ENCODE peak calls at places on chromosome X, in four cellular contexts. One of them, this sample, is unnamed.
A peak's percentile ranks its signal among the peaks of the same experiment; 100 is the strongest.

GRCh38 chrX:39731735-39732134 is 366.0 kb downstream of the BCOR start:
- DNase-seq in mucosa of descending colon: no peak
- DNase-seq in GM20000: no peak
- DNase-seq in BE2C: no peak
- DNase-seq in this sample: no peak

GRCh38 chrX:57286507-57287251 is at the start of gene FAAH2:
- DNase-seq in BE2C: no peak
- DNase-seq in mucosa of descending colon: peak; percentile 81
- DNase-seq in GM20000: peak; percentile 19
- DNase-seq in this sample: peak; percentile 84

GRCh38 chrX:118528089-118528753 is 32.6 kb downstream of the DOCK11 start:
- DNase-seq in mucosa of descending colon: peak; percentile 14
- DNase-seq in BE2C: no peak
- DNase-seq in GM20000: peak; percentile 20
- DNase-seq in this sample: no peak

GRCh38 chrX:103608305-103608963 is 671 bp downstream of the TCEAL3 start:
- DNase-seq in BE2C: no peak
- DNase-seq in GM20000: peak; percentile 13
- DNase-seq in mucosa of descending colon: peak; percentile 9
- DNase-seq in this sample: peak; percentile 8

GRCh38 chrX:112628288-112628687 is 51.5 kb downstream of the LHFPL1 start:
- DNase-seq in BE2C: no peak
- DNase-seq in mucosa of descending colon: no peak
- DNase-seq in GM20000: no peak
- DNase-seq in this sample: no peak

GRCh38 chrX:41781500-41781899 is 57.5 kb downstream of the GPR82 start:
- DNase-seq in BE2C: peak; percentile 12
- DNase-seq in GM20000: peak; percentile 17
- DNase-seq in mucosa of descending colon: peak; percentile 35
- DNase-seq in this sample: peak; percentile 18

GRCh38 chrX:96372313-96373046 is 312.2 kb upstream of the DIAPH2 start:
- DNase-seq in BE2C: no peak
- DNase-seq in GM20000: peak; percentile 4
- DNase-seq in mucosa of descending colon: peak; percentile 3
- DNase-seq in this sample: peak; percentile 24

GRCh38 chrX:111483140-111483539 is 28.3 kb upstream of the SERTM2 start:
- DNase-seq in mucosa of descending colon: no peak
- DNase-seq in BE2C: peak; percentile 44
- DNase-seq in GM20000: no peak
- DNase-seq in this sample: no peak

GRCh38 chrX:47172549-47172948 is 21.1 kb upstream of the UBA1 start:
- DNase-seq in BE2C: no peak
- DNase-seq in mucosa of descending colon: no peak
- DNase-seq in GM20000: no peak
- DNase-seq in this sample: no peak

GRCh38 chrX:40644821-40645358 is 2.5 kb downstream of the CXorf38 start:
- DNase-seq in mucosa of descending colon: peak; percentile 76
- DNase-seq in GM20000: peak; percentile 47
- DNase-seq in BE2C: peak; percentile 12
- DNase-seq in this sample: peak; percentile 59

GRCh38 chrX:101348452-101349222 is at the start of gene TIMM8A:
- DNase-seq in GM20000: peak; percentile 79
- DNase-seq in mucosa of descending colon: peak; percentile 83
- DNase-seq in BE2C: peak; percentile 79
- DNase-seq in this sample: peak; percentile 81

GRCh38 chrX:357693-358471 is 28.8 kb downstream of the PPP2R3B start:
- DNase-seq in GM20000: no peak
- DNase-seq in mucosa of descending colon: no peak
- DNase-seq in BE2C: no peak
- DNase-seq in this sample: no peak

GRCh38 chrX:72712094-72712755 is 1.9 kb downstream of the PHKA1 start:
- DNase-seq in GM20000: no peak
- DNase-seq in mucosa of descending colon: no peak
- DNase-seq in BE2C: no peak
- DNase-seq in this sample: no peak

GRCh38 chrX:140149761-140150160 is 184.4 kb upstream of the CXorf66 start:
- DNase-seq in GM20000: no peak
- DNase-seq in BE2C: no peak
- DNase-seq in mucosa of descending colon: no peak
- DNase-seq in this sample: no peak

GRCh38 chrX:24494544-24495113 is 29.5 kb downstream of the PDK3 start:
- DNase-seq in BE2C: peak; percentile 4
- DNase-seq in mucosa of descending colon: peak; percentile 61
- DNase-seq in GM20000: no peak
- DNase-seq in this sample: peak; percentile 37

GRCh38 chrX:1883772-1884171 is 268.9 kb downstream of the ASMT start:
- DNase-seq in mucosa of descending colon: no peak
- DNase-seq in BE2C: no peak
- DNase-seq in GM20000: no peak
- DNase-seq in this sample: no peak

GRCh38 chrX:72201836-72202536 is 20.4 kb downstream of the PIN4 start:
- DNase-seq in BE2C: no peak
- DNase-seq in mucosa of descending colon: no peak
- DNase-seq in GM20000: no peak
- DNase-seq in this sample: no peak

GRCh38 chrX:9604111-9604907 is 139.5 kb downstream of the TBL1X start:
- DNase-seq in GM20000: no peak
- DNase-seq in mucosa of descending colon: peak; percentile 12
- DNase-seq in BE2C: no peak
- DNase-seq in this sample: no peak

GRCh38 chrX:81259008-81259713 is 57.3 kb downstream of the SH3BGRL start:
- DNase-seq in GM20000: no peak
- DNase-seq in BE2C: no peak
- DNase-seq in mucosa of descending colon: no peak
- DNase-seq in this sample: no peak

GRCh38 chrX:133513116-133513515 is 97.8 kb upstream of the GPC4 start:
- DNase-seq in GM20000: no peak
- DNase-seq in BE2C: no peak
- DNase-seq in mucosa of descending colon: no peak
- DNase-seq in this sample: no peak

GRCh38 chrX:135484636-135485289 is 35.7 kb upstream of the INTS6L start:
- DNase-seq in BE2C: peak; percentile 9
- DNase-seq in mucosa of descending colon: peak; percentile 35
- DNase-seq in GM20000: peak; percentile 18
- DNase-seq in this sample: peak; percentile 22

GRCh38 chrX:87003031-87003430 is 514.6 kb upstream of the KLHL4 start:
- DNase-seq in GM20000: no peak
- DNase-seq in BE2C: no peak
- DNase-seq in mucosa of descending colon: no peak
- DNase-seq in this sample: no peak

GRCh38 chrX:153469811-153470410 is 465 bp downstream of the HAUS7 start:
- DNase-seq in GM20000: peak; percentile 45
- DNase-seq in mucosa of descending colon: peak; percentile 15
- DNase-seq in BE2C: peak; percentile 42
- DNase-seq in this sample: peak; percentile 36

GRCh38 chrX:153471663-153472280 is 1.4 kb upstream of the HAUS7 start:
- DNase-seq in GM20000: no peak
- DNase-seq in mucosa of descending colon: no peak
- DNase-seq in BE2C: no peak
- DNase-seq in this sample: no peak

GRCh38 chrX:153468008-153468580 is 2.3 kb downstream of the HAUS7 start:
- DNase-seq in mucosa of descending colon: no peak
- DNase-seq in BE2C: no peak
- DNase-seq in GM20000: no peak
- DNase-seq in this sample: no peak

GRCh38 chrX:153473126-153473525 is 2.8 kb upstream of the HAUS7 start:
- DNase-seq in GM20000: no peak
- DNase-seq in mucosa of descending colon: no peak
- DNase-seq in BE2C: no peak
- DNase-seq in this sample: no peak

DNA sequence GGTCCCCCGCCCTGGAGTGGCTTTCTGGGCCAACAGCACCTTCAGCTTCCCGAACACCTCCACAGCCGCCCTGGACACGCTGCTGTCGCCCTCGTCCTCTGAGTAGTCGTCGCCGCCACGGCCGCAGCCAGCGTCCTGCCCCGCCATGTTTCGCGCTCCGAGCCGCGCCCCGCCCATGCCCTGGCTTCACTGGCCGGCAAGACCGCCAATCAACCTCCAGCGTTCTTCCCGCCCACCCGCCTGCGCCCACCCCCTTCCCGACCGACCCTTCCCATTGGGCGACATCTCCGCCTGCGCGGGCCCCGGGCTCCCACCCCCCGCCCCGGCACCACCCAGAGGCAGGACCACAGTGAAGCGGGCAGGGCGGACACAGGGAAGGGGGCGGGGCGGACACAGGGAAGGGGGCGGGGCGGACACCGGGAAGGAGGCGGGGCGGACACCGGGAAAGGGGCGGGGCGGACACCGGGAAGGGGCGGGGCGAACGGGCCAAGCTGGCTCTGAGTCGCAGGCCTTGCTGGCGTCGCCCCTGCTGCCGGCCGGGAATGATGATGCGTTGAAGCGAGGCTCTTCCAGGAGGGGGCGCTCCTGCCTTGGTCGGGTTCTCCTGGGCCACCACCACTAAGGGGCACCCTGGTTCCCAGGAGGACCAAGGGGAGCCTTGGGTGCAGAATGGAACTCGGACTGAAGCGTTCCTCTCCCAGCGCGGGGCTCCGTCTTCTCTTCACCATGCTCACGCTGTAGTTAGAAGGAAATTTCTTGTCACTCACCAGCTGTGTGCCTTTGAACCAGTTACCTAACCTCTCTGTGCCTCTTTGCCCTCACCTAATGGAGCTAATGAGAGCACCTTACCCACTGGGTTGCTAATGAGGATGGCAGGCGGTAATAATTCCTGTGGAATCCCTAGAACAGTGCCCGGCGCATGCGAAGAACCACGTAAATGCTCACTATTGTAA is at the start of gene HAUS7:
- DNase-seq in GM20000: peak; percentile 96
- DNase-seq in mucosa of descending colon: peak; percentile 89
- DNase-seq in BE2C: peak; percentile 90
- DNase-seq in this sample: peak; percentile 89
- TF ChIP-seq CTCF in GM20000: peak; percentile 43
- TF ChIP-seq CTCF in mucosa of descending colon: peak; percentile 42
- TF ChIP-seq CTCF in BE2C: peak; percentile 69
- TF ChIP-seq CTCF in this sample: peak; percentile 47

DNA sequence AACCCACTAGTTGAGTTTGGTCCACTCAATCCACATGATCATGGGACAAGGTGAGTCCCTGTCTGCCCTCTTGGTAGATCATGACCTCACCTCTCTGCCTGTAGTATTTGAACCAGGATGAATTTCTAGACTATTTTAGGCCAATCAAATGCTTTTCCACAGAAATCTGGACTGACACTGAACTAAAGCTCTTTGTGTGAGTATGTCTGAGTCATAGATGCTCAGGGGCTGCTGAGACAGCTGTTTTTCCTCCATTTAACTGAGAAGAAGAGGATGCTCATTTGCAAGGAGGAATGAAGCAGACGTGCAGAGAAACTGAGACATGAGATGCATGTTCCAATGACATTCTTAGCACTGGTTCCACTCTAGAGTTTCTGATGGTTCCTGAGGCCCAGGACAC is 77.3 kb upstream of the TMEM47 start:
- DNase-seq in BE2C: no peak
- DNase-seq in GM20000: no peak
- DNase-seq in mucosa of descending colon: no peak
- DNase-seq in this sample: no peak
- TF ChIP-seq CTCF in BE2C: no peak
- TF ChIP-seq CTCF in GM20000: no peak
- TF ChIP-seq CTCF in mucosa of descending colon: no peak
- TF ChIP-seq CTCF in this sample: no peak

GRCh38 chrX:106752101-106752678 is 25.7 kb downstream of the RNF128 start:
- DNase-seq in mucosa of descending colon: peak; percentile 1
- DNase-seq in GM20000: no peak
- DNase-seq in BE2C: no peak
- DNase-seq in this sample: no peak
- TF ChIP-seq CTCF in mucosa of descending colon: no peak
- TF ChIP-seq CTCF in GM20000: no peak
- TF ChIP-seq CTCF in BE2C: no peak
- TF ChIP-seq CTCF in this sample: no peak

GRCh38 chrX:18410038-18410437 is 15.4 kb upstream of the CDKL5 start:
- DNase-seq in GM20000: no peak
- DNase-seq in BE2C: peak; percentile 28
- DNase-seq in mucosa of descending colon: peak; percentile 19
- DNase-seq in this sample: no peak
- TF ChIP-seq CTCF in GM20000: no peak
- TF ChIP-seq CTCF in BE2C: peak; percentile 55
- TF ChIP-seq CTCF in mucosa of descending colon: no peak
- TF ChIP-seq CTCF in this sample: no peak

This sample was measured in Calu3.